ENCODE peak calls at places on chromosomes 13 and 19, in five cellular contexts. One of them, this sample, is unnamed.

GRCh38 chr19:11560404-11560988 is 1.5 kb upstream of the ELOF1 start:
- DNase-seq in spleen: no peak
- DNase-seq in NB4: peak; percentile 91
- DNase-seq in epithelial cell of proximal tubule: peak; percentile 35
- DNase-seq in brain microvascular endothelial cell: peak; percentile 77
- DNase-seq in this sample: peak; percentile 66

GRCh38 chr13:93318538-93318937 is 91.9 kb downstream of the GPC6 start:
- DNase-seq in spleen: no peak
- DNase-seq in NB4: peak; percentile 65
- DNase-seq in epithelial cell of proximal tubule: no peak
- DNase-seq in brain microvascular endothelial cell: no peak
- DNase-seq in this sample: no peak

GRCh38 chr13:113655358-113656014 is 2.5 kb downstream of the ATP4B start:
- DNase-seq in spleen: peak; percentile 41
- DNase-seq in NB4: no peak
- DNase-seq in epithelial cell of proximal tubule: peak; percentile 7
- DNase-seq in brain microvascular endothelial cell: no peak
- DNase-seq in this sample: no peak

GRCh38 chr19:35757231-35757748 is 461 bp upstream of the HSPB6 start:
- DNase-seq in spleen: peak; percentile 87
- DNase-seq in NB4: peak; percentile 74
- DNase-seq in epithelial cell of proximal tubule: no peak
- DNase-seq in brain microvascular endothelial cell: peak; percentile 93
- DNase-seq in this sample: peak; percentile 98

GRCh38 chr13:24692541-24692940 is 12.3 kb downstream of the ATP12A start:
- DNase-seq in spleen: no peak
- DNase-seq in NB4: no peak
- DNase-seq in epithelial cell of proximal tubule: no peak
- DNase-seq in brain microvascular endothelial cell: peak; percentile 67
- DNase-seq in this sample: peak; percentile 73

GRCh38 chr19:35029737-35030256 is 473 bp upstream of the SCN1B start:
- DNase-seq in spleen: no peak
- DNase-seq in NB4: no peak
- DNase-seq in epithelial cell of proximal tubule: no peak
- DNase-seq in brain microvascular endothelial cell: no peak
- DNase-seq in this sample: peak; percentile 26

GRCh38 chr19:54420383-54421168 is 5.3 kb downstream of the TTYH1 start:
- DNase-seq in spleen: no peak
- DNase-seq in NB4: no peak
- DNase-seq in epithelial cell of proximal tubule: no peak
- DNase-seq in brain microvascular endothelial cell: peak; percentile 30
- DNase-seq in this sample: no peak

GRCh38 chr19:40705362-40705651 is 11.4 kb downstream of the COQ8B start:
- DNase-seq in spleen: no peak
- DNase-seq in NB4: no peak
- DNase-seq in epithelial cell of proximal tubule: no peak
- DNase-seq in brain microvascular endothelial cell: no peak
- DNase-seq in this sample: peak; percentile 19

GRCh38 chr19:51417107-51417806 is at the start of gene SIGLEC10:
- DNase-seq in spleen: peak; percentile 95
- DNase-seq in NB4: peak; percentile 93
- DNase-seq in epithelial cell of proximal tubule: no peak
- DNase-seq in brain microvascular endothelial cell: no peak
- DNase-seq in this sample: no peak

GRCh38 chr13:110913322-110913721 is 1.5 kb downstream of the ANKRD10 start:
- DNase-seq in spleen: no peak
- DNase-seq in NB4: peak; percentile 56
- DNase-seq in epithelial cell of proximal tubule: no peak
- DNase-seq in brain microvascular endothelial cell: no peak
- DNase-seq in this sample: no peak

GRCh38 chr13:19289180-19289579 is 107.6 kb upstream of the TUBA3C start:
- DNase-seq in spleen: no peak
- DNase-seq in NB4: no peak
- DNase-seq in epithelial cell of proximal tubule: no peak
- DNase-seq in brain microvascular endothelial cell: no peak
- DNase-seq in this sample: no peak

GRCh38 chr13:97274782-97275252 is 52.7 kb downstream of the MBNL2 start:
- DNase-seq in spleen: no peak
- DNase-seq in NB4: no peak
- DNase-seq in epithelial cell of proximal tubule: peak; percentile 74
- DNase-seq in brain microvascular endothelial cell: no peak
- DNase-seq in this sample: peak; percentile 84

GRCh38 chr13:72384879-72385278 is 342.6 kb downstream of the MZT1 start:
- DNase-seq in spleen: no peak
- DNase-seq in NB4: peak; percentile 69
- DNase-seq in epithelial cell of proximal tubule: peak; percentile 32
- DNase-seq in brain microvascular endothelial cell: peak; percentile 60
- DNase-seq in this sample: peak; percentile 4

GRCh38 chr19:52962394-52963228 is at the start of gene ZNF816:
- DNase-seq in spleen: peak; percentile 100
- DNase-seq in NB4: peak; percentile 97
- DNase-seq in epithelial cell of proximal tubule: no peak
- DNase-seq in brain microvascular endothelial cell: peak; percentile 96
- DNase-seq in this sample: peak; percentile 97

GRCh38 chr19:3534375-3535234 is 4.4 kb upstream of the TEKTIP1 start:
- DNase-seq in spleen: no peak
- DNase-seq in NB4: no peak
- DNase-seq in epithelial cell of proximal tubule: no peak
- DNase-seq in brain microvascular endothelial cell: no peak
- DNase-seq in this sample: no peak

GRCh38 chr13:49821216-49821820 is 28.8 kb upstream of the KPNA3 start:
- DNase-seq in spleen: no peak
- DNase-seq in NB4: peak; percentile 24
- DNase-seq in epithelial cell of proximal tubule: no peak
- DNase-seq in brain microvascular endothelial cell: no peak
- DNase-seq in this sample: no peak

GRCh38 chr13:42494157-42494556 is 79.8 kb upstream of the TNFSF11 start:
- DNase-seq in spleen: no peak
- DNase-seq in NB4: no peak
- DNase-seq in epithelial cell of proximal tubule: no peak
- DNase-seq in brain microvascular endothelial cell: no peak
- DNase-seq in this sample: no peak

GRCh38 chr13:42538996-42539395 is 35.0 kb upstream of the TNFSF11 start:
- DNase-seq in spleen: no peak
- DNase-seq in NB4: no peak
- DNase-seq in epithelial cell of proximal tubule: no peak
- DNase-seq in brain microvascular endothelial cell: no peak
- DNase-seq in this sample: no peak

GRCh38 chr13:80305737-80306136 is 35.2 kb downstream of the SPRY2 start:
- DNase-seq in spleen: no peak
- DNase-seq in NB4: no peak
- DNase-seq in epithelial cell of proximal tubule: no peak
- DNase-seq in brain microvascular endothelial cell: no peak
- DNase-seq in this sample: no peak

GRCh38 chr13:79749985-79750551 is 269.1 kb downstream of the NDFIP2 start:
- DNase-seq in spleen: no peak
- DNase-seq in NB4: no peak
- DNase-seq in epithelial cell of proximal tubule: peak; percentile 97
- DNase-seq in brain microvascular endothelial cell: peak; percentile 96
- DNase-seq in this sample: peak; percentile 96

GRCh38 chr19:50695251-50696064 is 24.1 kb downstream of the SHANK1 start:
- DNase-seq in spleen: no peak
- DNase-seq in NB4: peak; percentile 43
- DNase-seq in epithelial cell of proximal tubule: no peak
- DNase-seq in brain microvascular endothelial cell: no peak
- DNase-seq in this sample: no peak

GRCh38 chr13:36332986-36333385 is 13.2 kb downstream of the SPART start:
- DNase-seq in spleen: no peak
- DNase-seq in NB4: peak; percentile 47
- DNase-seq in epithelial cell of proximal tubule: no peak
- DNase-seq in brain microvascular endothelial cell: no peak
- DNase-seq in this sample: peak; percentile 57

GRCh38 chr19:35596366-35596999 is 10.5 kb downstream of the PMIS2 start:
- DNase-seq in spleen: no peak
- DNase-seq in NB4: peak; percentile 36
- DNase-seq in epithelial cell of proximal tubule: no peak
- DNase-seq in brain microvascular endothelial cell: no peak
- DNase-seq in this sample: no peak

GRCh38 chr13:48533986-48534600 is 1.2 kb upstream of the RCBTB2 start:
- DNase-seq in spleen: no peak
- DNase-seq in NB4: peak; percentile 51
- DNase-seq in epithelial cell of proximal tubule: no peak
- DNase-seq in brain microvascular endothelial cell: no peak
- DNase-seq in this sample: no peak

GRCh38 chr19:13861714-13862531 is 15.0 kb upstream of the NANOS3 start:
- DNase-seq in spleen: peak; percentile 98
- DNase-seq in NB4: peak; percentile 87
- DNase-seq in epithelial cell of proximal tubule: peak; percentile 43
- DNase-seq in brain microvascular endothelial cell: peak; percentile 89
- DNase-seq in this sample: peak; percentile 92

GRCh38 chr13:73943137-73943964 is 190.9 kb downstream of the KLF12 start:
- DNase-seq in spleen: no peak
- DNase-seq in NB4: no peak
- DNase-seq in epithelial cell of proximal tubule: no peak
- DNase-seq in brain microvascular endothelial cell: no peak
- DNase-seq in this sample: no peak

GRCh38 chr19:56111601-56112312 is 9.3 kb downstream of the ZNF787 start:
- DNase-seq in spleen: peak; percentile 94
- DNase-seq in NB4: no peak
- DNase-seq in epithelial cell of proximal tubule: no peak
- DNase-seq in brain microvascular endothelial cell: no peak
- DNase-seq in this sample: no peak

GRCh38 chr19:6743714-6744380 is 4.4 kb downstream of the TRIP10 start:
- DNase-seq in spleen: no peak
- DNase-seq in NB4: no peak
- DNase-seq in epithelial cell of proximal tubule: no peak
- DNase-seq in brain microvascular endothelial cell: no peak
- DNase-seq in this sample: peak; percentile 43
- H3K4me3 ChIP-seq in spleen: no peak overlapping the region
- H3K4me3 ChIP-seq in NB4: no peak overlapping the region
- H3K4me3 ChIP-seq in epithelial cell of proximal tubule: no peak overlapping the region
- H3K4me3 ChIP-seq in brain microvascular endothelial cell: no peak overlapping the region
- H3K4me3 ChIP-seq in this sample: no peak overlapping the region

GRCh38 chr19:7534531-7534980 is 961 bp upstream of the PNPLA6 start:
- DNase-seq in spleen: no peak
- DNase-seq in NB4: peak; percentile 51
- DNase-seq in epithelial cell of proximal tubule: no peak
- DNase-seq in brain microvascular endothelial cell: peak; percentile 78
- DNase-seq in this sample: peak; percentile 81
- TF ChIP-seq CTCF in spleen: no peak
- TF ChIP-seq CTCF in NB4: no peak
- TF ChIP-seq CTCF in epithelial cell of proximal tubule: peak; percentile 18
- TF ChIP-seq CTCF in brain microvascular endothelial cell: peak; percentile 36
- TF ChIP-seq CTCF in this sample: peak; percentile 29

GRCh38 chr19:16456652-16457194 is 15.0 kb downstream of the EPS15L1 start:
- DNase-seq in spleen: no peak
- DNase-seq in NB4: no peak
- DNase-seq in epithelial cell of proximal tubule: no peak
- DNase-seq in brain microvascular endothelial cell: no peak
- DNase-seq in this sample: no peak

GRCh38 chr19:16459680-16460079 is 12.1 kb downstream of the EPS15L1 start:
- DNase-seq in spleen: no peak
- DNase-seq in NB4: no peak
- DNase-seq in epithelial cell of proximal tubule: no peak
- DNase-seq in brain microvascular endothelial cell: no peak
- DNase-seq in this sample: no peak

GRCh38 chr19:16457954-16458331 is 13.8 kb downstream of the EPS15L1 start:
- DNase-seq in spleen: no peak
- DNase-seq in NB4: no peak
- DNase-seq in epithelial cell of proximal tubule: no peak
- DNase-seq in brain microvascular endothelial cell: no peak
- DNase-seq in this sample: no peak

GRCh38 chr19:16457195-16457953 is 14.4 kb downstream of the EPS15L1 start:
- DNase-seq in spleen: no peak
- DNase-seq in NB4: peak; percentile 37
- DNase-seq in epithelial cell of proximal tubule: no peak
- DNase-seq in brain microvascular endothelial cell: no peak
- DNase-seq in this sample: no peak

DNA sequence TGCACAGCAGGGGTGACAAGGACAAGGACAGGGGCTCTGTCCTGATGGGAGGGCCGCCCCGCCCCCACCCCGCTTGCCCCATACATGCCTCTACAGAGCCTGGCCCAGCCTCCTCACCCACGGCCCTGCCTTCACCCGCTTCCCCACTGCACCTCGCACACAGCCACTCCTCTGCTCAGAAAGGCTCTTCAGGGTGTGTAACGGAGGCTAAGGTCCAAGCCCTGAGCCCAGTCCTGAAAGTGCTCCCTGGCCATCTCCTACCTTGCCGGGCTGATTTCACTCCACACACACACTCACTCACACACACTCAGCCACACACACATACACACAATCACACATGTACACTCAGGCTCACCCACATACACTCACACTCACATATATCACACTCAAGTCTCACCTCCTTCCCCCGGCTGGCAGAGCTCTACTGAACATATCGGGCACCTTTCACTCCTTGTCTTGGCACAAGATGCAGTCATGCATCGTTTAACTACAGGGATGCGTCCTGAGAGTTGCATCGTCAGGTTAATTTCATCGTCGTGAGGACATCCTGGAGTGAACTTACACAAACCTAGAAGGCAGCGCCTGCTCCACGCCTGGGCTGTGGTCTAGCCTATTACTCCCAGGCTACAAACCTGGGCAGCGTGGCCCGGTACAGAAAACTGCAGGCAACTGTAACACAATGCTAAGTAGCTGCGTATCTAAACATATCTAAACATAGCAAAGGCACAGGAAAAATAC is 13.2 kb downstream of the EPS15L1 start:
- DNase-seq in spleen: no peak
- DNase-seq in NB4: no peak
- DNase-seq in epithelial cell of proximal tubule: no peak
- DNase-seq in brain microvascular endothelial cell: no peak
- DNase-seq in this sample: no peak
- H3K4me3 ChIP-seq in spleen: no peak overlapping the region
- H3K4me3 ChIP-seq in NB4: no peak overlapping the region
- H3K4me3 ChIP-seq in epithelial cell of proximal tubule: peak overlapping the region; percentile 42
- H3K4me3 ChIP-seq in brain microvascular endothelial cell: no peak overlapping the region
- H3K4me3 ChIP-seq in this sample: no peak overlapping the region

GRCh38 chr19:18915639-18916038 is 3.5 kb downstream of the COPE start:
- DNase-seq in spleen: peak; percentile 84
- DNase-seq in NB4: peak; percentile 70
- DNase-seq in epithelial cell of proximal tubule: no peak
- DNase-seq in brain microvascular endothelial cell: no peak
- DNase-seq in this sample: peak; percentile 18
- TF ChIP-seq CTCF in spleen: no peak
- TF ChIP-seq CTCF in NB4: peak; percentile 43
- TF ChIP-seq CTCF in epithelial cell of proximal tubule: peak; percentile 57
- TF ChIP-seq CTCF in brain microvascular endothelial cell: peak; percentile 55
- TF ChIP-seq CTCF in this sample: peak; percentile 43

DNA sequence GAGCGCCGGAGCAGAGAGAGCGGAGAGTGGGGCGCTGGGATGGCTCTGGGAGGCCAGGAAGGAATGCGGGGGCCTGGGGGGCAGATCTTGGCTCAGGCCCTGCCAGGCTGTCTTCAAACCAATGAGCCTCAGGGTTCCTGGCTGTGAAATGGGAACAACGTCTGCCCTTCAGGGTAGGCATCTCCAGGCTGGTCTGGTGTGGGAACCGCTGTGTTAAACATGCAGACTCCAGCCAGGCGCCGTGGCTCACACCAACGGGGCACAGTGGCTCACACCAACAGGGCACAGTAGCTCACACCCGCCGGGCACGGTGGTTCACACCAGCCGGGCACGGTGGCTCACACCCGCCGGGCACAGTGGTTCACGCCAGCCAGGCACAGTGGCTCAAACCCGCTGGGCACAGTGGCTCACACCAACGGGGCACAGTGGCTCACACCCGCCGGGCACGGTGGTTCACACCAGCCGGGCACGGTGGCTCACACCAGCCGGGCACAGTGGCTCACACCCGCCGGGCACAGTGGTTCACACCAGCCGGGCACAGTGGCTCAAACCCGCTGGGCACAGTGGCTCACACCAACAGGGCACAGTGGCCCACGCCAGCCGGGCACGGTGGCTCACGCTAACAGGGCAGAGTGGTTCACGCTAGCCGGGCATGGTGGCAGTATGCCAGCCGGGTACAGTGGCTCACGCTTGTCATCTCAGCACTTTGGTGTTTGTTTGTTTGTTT is 40.1 kb downstream of the EFNA2 start:
- DNase-seq in spleen: no peak
- DNase-seq in NB4: no peak
- DNase-seq in epithelial cell of proximal tubule: no peak
- DNase-seq in brain microvascular endothelial cell: no peak
- DNase-seq in this sample: no peak
- H3K4me3 ChIP-seq in spleen: no peak overlapping the region
- H3K4me3 ChIP-seq in NB4: no peak overlapping the region
- H3K4me3 ChIP-seq in epithelial cell of proximal tubule: peak overlapping the region; percentile 43
- H3K4me3 ChIP-seq in brain microvascular endothelial cell: peak overlapping the region; percentile 40
- H3K4me3 ChIP-seq in this sample: no peak overlapping the region